ENCODE peak calls at places on chromosomes 7 and 10, in eight cellular contexts. G, R, S, I, Z, U, L and P are unnamed samples.
A peak's percentile ranks its signal among the peaks of the same experiment; 100 is the strongest.

GRCh38 chr7:75937958-75938786 is 23.2 kb downstream of the POR start:
- DNase-seq in L (peak; percentile 97), Z (peak; percentile 93), S (peak; percentile 61), G (peak; percentile 68), R (peak; percentile 96), U (peak; percentile 86), I (no peak), P (peak; percentile 45)

GRCh38 chr7:32357535-32358277 is 132.5 kb downstream of the LSM5 start:
- DNase-seq in R (no peak), U (no peak), S (peak; percentile 8), G (peak; percentile 30), I (no peak), Z (peak; percentile 22), L (no peak), P (no peak)

GRCh38 chr7:42385912-42386311 is 148.9 kb upstream of the GLI3 start:
- DNase-seq in R (no peak), U (no peak), S (no peak), I (no peak), Z (no peak), G (no peak), L (no peak), P (no peak)

GRCh38 chr10:127145173-127145572 is 51.2 kb downstream of the INSYN2A start:
- DNase-seq in G (peak; percentile 75), U (peak; percentile 44), Z (peak; percentile 49), R (peak; percentile 91), I (no peak), S (peak; percentile 24), L (peak; percentile 50), P (no peak)

GRCh38 chr7:35691827-35692307 is 3.1 kb downstream of the HERPUD2 start:
- DNase-seq in G (peak; percentile 7), Z (peak; percentile 43), U (no peak), L (peak; percentile 18), R (peak; percentile 22), I (no peak), S (no peak), P (peak; percentile 28)

GRCh38 chr7:158820656-158821055 is 8.7 kb downstream of the ESYT2 start:
- DNase-seq in U (peak; percentile 42), R (peak; percentile 41), L (peak; percentile 42), S (no peak), I (no peak), Z (no peak), G (peak; percentile 39), P (no peak)

GRCh38 chr10:132665946-132666732 is 119.8 kb downstream of the NKX6-2 start:
- DNase-seq in L (peak; percentile 77), I (no peak), R (peak; percentile 97), Z (peak; percentile 71), U (peak; percentile 94), S (no peak), G (peak; percentile 92), P (no peak)

GRCh38 chr10:51744235-51744634 is 44.8 kb upstream of the CSTF2T start:
- DNase-seq in U (no peak), R (no peak), L (no peak), G (no peak), I (no peak), Z (no peak), S (no peak), P (no peak)

GRCh38 chr10:70441877-70442205 is 360 bp upstream of the NODAL start:
- DNase-seq in G (no peak), L (no peak), R (no peak), U (no peak), I (peak; percentile 72), S (no peak), Z (no peak), P (no peak)
- H3K4me2 ChIP-seq in G (no peak overlapping the region), L (no peak overlapping the region), R (no peak overlapping the region), U (peak overlapping the region; percentile 76), I (peak overlapping the region; percentile 66), S (no peak overlapping the region), Z (no peak overlapping the region), P (peak overlapping the region; percentile 76)

DNA sequence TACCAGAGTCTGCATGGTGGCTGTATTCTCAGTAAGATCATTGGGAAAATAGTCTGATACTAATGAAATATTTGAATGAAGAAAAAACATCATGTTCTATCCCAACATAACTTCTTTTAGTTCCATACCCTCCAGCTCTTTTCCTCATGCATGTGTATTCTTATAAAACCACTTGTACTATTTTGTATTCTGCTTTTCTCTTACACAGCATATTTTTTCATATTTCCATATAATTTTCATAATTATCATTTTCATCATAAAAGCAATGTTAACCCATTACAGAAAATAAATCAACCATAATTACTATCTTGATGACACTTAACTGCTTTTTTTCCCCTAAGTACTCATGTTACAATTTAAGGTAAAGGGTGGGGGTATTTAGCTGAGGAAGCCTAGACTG is 371.2 kb upstream of the LRGUK start:
- DNase-seq in R (no peak), S (no peak), G (no peak), U (no peak), L (no peak), Z (no peak), I (no peak), P (no peak)
- H3K4me2 ChIP-seq in R (no peak overlapping the region), S (no peak overlapping the region), G (no peak overlapping the region), U (no peak overlapping the region), L (no peak overlapping the region), Z (no peak overlapping the region), I (no peak overlapping the region), P (no peak overlapping the region)

DNA sequence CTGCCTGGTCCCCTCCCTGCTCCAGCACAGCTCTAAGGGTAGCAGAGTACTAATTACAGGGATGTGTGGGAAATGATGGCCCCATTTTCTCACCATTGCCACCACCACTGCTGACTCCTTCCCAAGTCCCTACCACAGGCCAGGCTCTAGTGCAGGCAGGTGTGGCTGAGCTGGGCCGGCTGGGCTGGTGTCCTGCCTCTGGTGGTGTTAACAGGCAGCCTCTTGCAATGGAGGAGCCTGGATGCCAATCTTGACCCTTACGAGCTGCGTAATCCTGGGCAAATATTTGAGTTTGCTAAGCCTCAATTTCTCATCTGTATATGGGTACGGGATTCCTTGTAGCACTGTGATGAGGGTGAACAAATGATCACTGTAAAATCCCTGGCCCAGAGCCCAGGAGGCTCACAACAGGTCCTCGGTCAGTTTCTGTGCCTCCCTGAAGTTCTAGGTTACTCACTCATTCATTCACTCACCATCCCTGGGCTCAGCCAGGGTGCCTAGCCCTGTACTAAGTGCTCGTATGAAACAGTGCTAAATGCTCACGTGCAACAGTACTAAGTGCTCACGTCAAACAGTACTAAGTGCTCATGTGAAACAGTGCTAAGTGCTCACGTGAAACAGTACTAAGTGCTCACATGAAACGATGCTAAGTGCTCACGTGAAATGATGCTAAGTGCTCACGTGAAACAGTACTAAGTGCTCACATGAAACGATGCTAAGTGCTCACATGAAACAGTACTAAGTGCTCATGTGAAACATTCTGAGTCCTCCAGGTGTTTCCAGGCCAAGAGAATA is 2.3 kb upstream of the FZD9 start:
- DNase-seq in R (no peak), U (no peak), Z (peak; percentile 70), L (no peak), S (no peak), I (no peak), G (peak; percentile 60), P (no peak)
- H3K4me2 ChIP-seq in R (no peak overlapping the region), U (no peak overlapping the region), Z (no peak overlapping the region), L (no peak overlapping the region), S (no peak overlapping the region), I (no peak overlapping the region), G (no peak overlapping the region), P (no peak overlapping the region)

GRCh38 chr7:103711413-103711812 is 265.4 kb upstream of the SLC26A5 start:
- DNase-seq in U (no peak), I (no peak), Z (no peak), S (no peak), G (peak; percentile 53), L (no peak), R (no peak), P (no peak)
- H3K4me2 ChIP-seq in U (no peak overlapping the region), I (no peak overlapping the region), Z (no peak overlapping the region), S (no peak overlapping the region), G (peak overlapping the region; percentile 55), L (no peak overlapping the region), R (no peak overlapping the region), P (no peak overlapping the region)

GRCh38 chr10:7426349-7426748 is 15.5 kb upstream of the SFMBT2 start:
- DNase-seq in S (no peak), R (no peak), U (no peak), Z (no peak), L (no peak), I (no peak), G (peak; percentile 46), P (no peak)

GRCh38 chr10:7425691-7426090 is 14.9 kb upstream of the SFMBT2 start:
- DNase-seq in S (no peak), Z (no peak), U (no peak), L (no peak), G (no peak), R (no peak), I (no peak), P (no peak)

GRCh38 chr10:7421519-7421918 is 10.7 kb upstream of the SFMBT2 start:
- DNase-seq in S (no peak), G (peak; percentile 68), Z (no peak), R (no peak), U (no peak), I (no peak), L (no peak), P (no peak)

GRCh38 chr10:7424315-7424714 is 13.5 kb upstream of the SFMBT2 start:
- DNase-seq in Z (no peak), R (no peak), S (no peak), G (no peak), U (no peak), L (no peak), I (peak; percentile 54), P (peak; percentile 7)

DNA sequence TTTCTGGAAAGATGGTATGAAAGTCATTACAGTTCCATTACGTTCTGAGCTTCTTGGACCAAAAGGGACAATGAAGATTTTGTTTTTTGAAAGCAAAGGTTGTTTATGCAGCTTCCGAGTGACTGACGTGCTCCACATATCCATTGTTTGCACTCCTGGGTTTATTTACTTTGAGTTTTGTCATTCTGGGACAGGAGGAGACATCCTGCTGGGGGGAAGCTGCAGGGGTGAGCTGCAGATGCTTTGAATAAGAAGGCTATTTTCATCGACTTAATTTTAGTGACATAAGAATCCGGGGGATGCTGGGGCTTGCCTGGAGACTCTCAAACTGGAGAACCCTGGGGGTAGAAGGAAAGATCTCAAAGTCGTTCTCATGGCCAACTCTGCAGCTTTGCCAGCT is 12.7 kb upstream of the SFMBT2 start:
- DNase-seq in Z (no peak), R (no peak), G (peak; percentile 47), I (peak; percentile 46), U (no peak), S (no peak), L (no peak), P (no peak)
- H3K4me2 ChIP-seq in Z (peak overlapping the region; percentile 63), R (no peak overlapping the region), G (peak overlapping the region; percentile 45), I (peak overlapping the region; percentile 45), U (no peak overlapping the region), S (no peak overlapping the region), L (no peak overlapping the region), P (no peak overlapping the region)

GRCh38 chr10:30630571-30630970 is 1.0 kb upstream of the LYZL2 start:
- DNase-seq in S (no peak), L (peak; percentile 93), Z (no peak), G (no peak), I (no peak), U (no peak), R (peak; percentile 85), P (no peak)
- H3K4me2 ChIP-seq in S (no peak overlapping the region), L (peak overlapping the region; percentile 21), Z (no peak overlapping the region), G (no peak overlapping the region), I (no peak overlapping the region), U (no peak overlapping the region), R (no peak overlapping the region), P (no peak overlapping the region)

GRCh38 chr10:29731760-29732159 is 97.0 kb upstream of the SVIL start:
- DNase-seq in L (peak; percentile 48), G (no peak), R (no peak), S (no peak), I (no peak), Z (no peak), U (no peak), P (peak; percentile 22)
- H3K4me2 ChIP-seq in L (peak overlapping the region; percentile 40), G (no peak overlapping the region), R (no peak overlapping the region), S (no peak overlapping the region), I (peak overlapping the region; percentile 36), Z (no peak overlapping the region), U (peak overlapping the region; percentile 78), P (peak overlapping the region; percentile 46)